ENCODE peak calls at places on chromosomes 5 and 9, in four cellular contexts. N, U, H and R are unnamed samples.

GRCh38 chr9:34744295-34745221 is 34.6 kb upstream of the CCL21 start:
- DNase-seq in N (peak; percentile 35), U (no peak), H (no peak), R (peak; percentile 60)

GRCh38 chr5:43034591-43034968 is 5.5 kb downstream of the ANXA2R start:
- DNase-seq in N (no peak), U (no peak), H (no peak), R (no peak)

GRCh38 chr5:139904566-139905400 is 109.2 kb downstream of the PSD2 start:
- DNase-seq in N (no peak), U (no peak), H (no peak), R (no peak)

GRCh38 chr5:122295138-122295537 is 16.9 kb upstream of the SNCAIP start:
- DNase-seq in N (peak; percentile 18), U (no peak), H (no peak), R (no peak)

GRCh38 chr9:94511134-94511942 is 43.5 kb upstream of the PCAT7 start:
- DNase-seq in N (no peak), U (no peak), H (no peak), R (no peak)

GRCh38 chr5:159805021-159805420 is 111.3 kb upstream of the ADRA1B start:
- DNase-seq in N (no peak), U (no peak), H (peak; percentile 18), R (no peak)

GRCh38 chr9:91820949-91821880 is 128.8 kb downstream of the ROR2 start:
- DNase-seq in N (no peak), U (no peak), H (no peak), R (no peak)

GRCh38 chr9:114424126-114424525 is 36.3 kb upstream of the AKNA start:
- DNase-seq in N (no peak), U (no peak), H (no peak), R (no peak)

GRCh38 chr5:172846249-172846648 is 12.2 kb downstream of the ERGIC1 start:
- DNase-seq in N (no peak), U (no peak), H (no peak), R (no peak)

GRCh38 chr5:51382759-51383493 is at the start of gene ISL1:
- DNase-seq in N (peak; percentile 57), U (peak; percentile 94), H (no peak), R (peak; percentile 29)

GRCh38 chr5:96530901-96531300 is 97.9 kb upstream of the PCSK1 start:
- DNase-seq in N (no peak), U (no peak), H (no peak), R (no peak)

GRCh38 chr5:151949909-151950308 is 25.3 kb upstream of the GLRA1 start:
- DNase-seq in N (no peak), U (no peak), H (no peak), R (no peak)

GRCh38 chr9:117464941-117465616 is 50.2 kb upstream of the ASTN2 start:
- DNase-seq in N (no peak), U (no peak), H (no peak), R (no peak)

GRCh38 chr5:151557951-151558350 is 33.2 kb downstream of the FAT2 start:
- DNase-seq in N (no peak), U (no peak), H (no peak), R (no peak)

GRCh38 chr5:56812110-56812509 is 3.2 kb upstream of the MAP3K1 start:
- DNase-seq in N (no peak), U (no peak), H (no peak), R (no peak)

DNA sequence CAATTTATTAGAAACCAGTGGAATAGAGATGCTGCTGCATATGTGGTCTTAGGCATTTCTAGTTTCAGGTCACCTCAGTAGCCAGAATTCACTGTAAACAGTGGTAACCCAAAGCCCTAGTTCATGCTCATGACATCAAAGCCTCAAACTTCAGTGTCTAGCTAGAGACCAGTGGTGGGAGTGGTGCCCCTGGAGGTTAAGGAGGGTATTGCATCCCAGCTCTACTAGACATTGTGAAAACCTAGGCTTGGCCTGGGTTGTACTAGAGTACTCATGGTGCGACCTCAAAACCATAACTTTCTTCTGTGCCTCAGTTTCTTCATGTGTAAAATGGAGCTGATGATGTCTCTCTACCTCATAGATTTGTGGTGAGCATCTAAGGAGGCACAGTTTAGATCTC is 18.8 kb downstream of the COL5A1 start:
- DNase-seq in N (peak; percentile 22), U (no peak), H (no peak), R (no peak)
- TF ChIP-seq CTCF in N (peak; percentile 81), U (peak; percentile 19), H (peak; percentile 33), R (no peak)

GRCh38 chr9:98047002-98047401 is 9.5 kb upstream of the NANS start:
- DNase-seq in N (no peak), U (no peak), H (no peak), R (no peak)

GRCh38 chr9:98043921-98044320 is 12.6 kb upstream of the NANS start:
- DNase-seq in N (no peak), U (no peak), H (no peak), R (no peak)

GRCh38 chr9:98049668-98050067 is 6.9 kb upstream of the NANS start:
- DNase-seq in N (no peak), U (no peak), H (no peak), R (no peak)

GRCh38 chr9:98046161-98046543 is 10.4 kb upstream of the NANS start:
- DNase-seq in N (no peak), U (no peak), H (no peak), R (no peak)

DNA sequence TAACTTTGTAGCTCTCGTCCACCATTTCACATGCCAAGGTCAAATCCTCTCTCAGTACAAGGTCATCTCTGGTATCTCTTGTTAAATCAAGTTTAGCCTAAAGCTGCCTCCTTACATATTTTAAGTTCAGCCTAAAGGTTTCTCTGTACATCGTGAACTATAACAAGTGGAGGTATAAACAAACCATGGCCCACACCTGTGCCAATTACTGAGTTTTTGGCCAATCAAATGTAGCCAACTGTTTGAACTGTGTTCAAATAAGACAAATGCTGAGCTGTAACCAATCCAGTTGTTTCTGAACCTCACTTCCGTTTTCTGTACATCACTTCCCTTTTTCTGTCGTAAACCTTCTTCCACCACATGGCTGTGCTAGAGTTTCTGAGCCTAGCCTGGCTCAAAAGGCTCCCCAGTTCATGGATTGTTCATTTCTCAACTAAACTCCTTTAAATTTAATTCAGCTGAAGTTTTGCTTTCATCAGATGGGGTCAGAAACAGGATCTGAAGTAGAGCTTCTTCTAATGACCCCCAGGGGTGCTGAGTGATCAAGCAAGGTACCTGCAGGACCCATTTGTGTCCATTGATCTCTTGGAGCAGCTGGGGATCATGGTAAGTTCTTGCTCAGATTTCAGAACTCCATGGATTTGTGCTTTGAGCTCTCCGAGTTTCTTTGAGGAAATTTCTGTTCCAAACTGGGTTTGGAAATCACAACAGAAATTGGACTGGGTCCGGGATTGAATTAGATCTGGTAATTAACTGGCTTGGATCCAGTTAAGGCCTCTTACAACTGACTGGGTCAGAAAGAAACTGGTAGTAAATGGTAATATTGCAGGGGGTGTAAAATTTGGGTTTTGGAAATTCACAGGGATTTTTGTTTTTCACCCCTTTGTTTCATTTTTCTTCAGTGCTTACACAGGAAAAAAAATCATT is 11.0 kb upstream of the NANS start:
- DNase-seq in N (peak; percentile 87), U (no peak), H (no peak), R (no peak)
- TF ChIP-seq POLR2A in N (peak; percentile 93), U (no peak), H (no peak), R (no peak)

GRCh38 chr5:104418056-104418455 is 855.5 kb upstream of the NUDT12 start:
- DNase-seq in N (no peak), U (no peak), H (no peak), R (no peak)

DNA sequence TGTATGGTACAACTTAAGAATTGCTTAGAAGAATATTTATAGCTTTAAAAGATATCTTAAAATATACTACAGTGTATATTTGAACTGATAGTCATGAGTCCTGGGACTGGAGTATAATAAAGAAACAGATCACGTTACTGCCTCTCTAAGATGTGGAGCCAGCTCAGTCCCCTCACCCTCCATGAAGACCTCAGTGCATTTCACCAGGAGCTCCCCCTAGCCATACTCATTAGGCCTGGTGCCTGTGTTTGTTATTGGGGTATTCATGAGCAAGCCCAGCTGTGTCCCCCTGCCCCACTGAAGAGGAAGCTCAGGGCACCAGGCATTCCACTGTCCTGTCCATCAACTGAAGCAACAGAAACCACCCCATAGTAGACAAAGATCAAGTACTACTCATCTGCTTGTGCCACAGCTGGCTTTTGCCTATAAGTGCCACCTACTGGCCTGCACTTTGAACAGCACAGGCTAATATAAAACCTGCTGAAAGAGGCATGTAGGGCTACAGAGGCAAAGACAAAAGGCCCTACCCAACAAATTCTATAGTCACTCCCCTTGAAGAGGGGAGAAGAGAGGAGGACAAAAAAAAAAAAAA is 850.2 kb upstream of the NUDT12 start:
- DNase-seq in N (peak; percentile 21), U (no peak), H (no peak), R (no peak)
- TF ChIP-seq CTCF in N (peak; percentile 75), U (no peak), H (peak; percentile 6), R (no peak)

DNA sequence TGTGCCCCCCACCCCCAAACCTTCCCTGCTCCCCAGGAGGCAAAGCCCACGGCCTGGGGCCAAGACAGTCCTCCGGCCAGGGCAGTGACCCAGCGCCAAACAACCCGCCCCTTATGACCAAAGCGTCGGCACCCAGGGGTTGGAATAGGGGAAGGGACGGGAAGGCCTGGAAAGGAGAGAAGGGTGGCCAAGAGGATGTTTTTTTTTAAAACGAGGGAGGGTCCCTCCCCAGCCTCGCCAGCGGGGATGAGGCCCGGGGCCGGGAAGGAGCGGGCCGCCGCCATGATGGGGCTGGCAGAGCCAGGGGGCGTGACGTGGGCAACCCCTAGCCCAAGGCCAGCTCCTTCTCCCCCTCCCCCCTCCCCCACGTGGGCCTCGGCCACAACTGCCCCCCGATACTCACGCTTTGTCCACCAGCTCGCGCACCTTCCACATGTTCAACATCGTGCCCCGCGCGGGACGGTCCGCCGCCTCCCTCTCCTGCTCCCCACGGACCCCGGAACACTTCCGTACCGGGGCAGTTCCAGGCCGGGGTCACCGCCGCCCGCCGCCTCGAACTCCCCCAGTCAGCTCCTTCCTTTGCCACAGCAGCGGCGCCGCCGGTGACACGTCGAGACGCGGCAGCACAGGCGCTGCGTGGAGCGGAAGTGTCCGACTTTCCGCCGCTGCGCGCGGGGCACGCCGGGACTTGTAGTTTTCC is at the start of gene CLINT1:
- DNase-seq in N (peak; percentile 70), U (peak; percentile 93), H (peak; percentile 93), R (peak; percentile 82)
- TF ChIP-seq POLR2A in N (peak; percentile 47), U (no peak), H (peak; percentile 82), R (peak; percentile 82)

DNA sequence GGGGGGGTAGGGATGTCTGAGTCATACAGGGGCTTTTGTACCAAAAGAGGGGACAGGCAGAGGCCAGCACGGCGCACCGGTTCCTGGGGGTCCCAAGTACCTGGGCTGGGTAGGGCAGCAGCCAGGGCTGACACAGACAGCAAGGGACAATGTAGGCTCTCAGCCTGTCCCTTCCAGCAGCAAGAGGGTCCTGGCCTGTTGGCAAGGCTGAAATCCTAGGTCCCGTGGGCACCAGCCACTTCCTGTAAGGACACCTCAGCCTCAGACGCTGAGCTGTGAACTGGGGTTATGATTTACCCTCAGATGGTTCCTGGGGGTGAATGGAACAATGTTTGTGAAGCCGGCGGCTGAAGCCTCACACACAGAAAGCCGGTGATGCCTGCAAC is 41.3 kb downstream of the NACC2 start:
- DNase-seq in N (no peak), U (no peak), H (no peak), R (no peak)
- TF ChIP-seq CTCF in N (no peak), U (no peak), H (no peak), R (no peak)

GRCh38 chr9:108933641-108934322 is at the start of gene ELP1:
- DNase-seq in N (peak; percentile 86), U (peak; percentile 92), H (peak; percentile 93), R (peak; percentile 88)
- TF ChIP-seq POLR2A in N (peak; percentile 54), U (no peak), H (no peak), R (peak; percentile 43)